ENCODE peak calls at places on chromosomes 12 and 14, in ten cellular contexts. E is central memory CD4-positive, alpha-beta T cell; Y is stimulated activated CD4-positive, alpha-beta T cell treated with anti-CD3 and anti-CD28 coated beads, Interleukin-2, amount 100 ng/mL, for 24 hours; Z is PC-9; T is lower lobe of right lung; O is A549; D is HS-5; X is activated T-helper 1 cell treated with anti-CD3 and anti-CD28 coated beads, Interleukin-12 subunit alpha, Interleukin-12 subunit beta, Interleukin-2, Interleukin-4 antibody, amounts not matched to agents 30 ng/mL and 10 ng/mL and 1 ng/mL, durations not matched to agents 14 hours and 24 hours and 36 hours; L is mammary epithelial cell; S is substantia nigra. J is an unnamed sample.

GRCh38 chr12:38123566-38124246 is 192.9 kb upstream of the ALG10B start:
- DNase-seq in Y (no peak), E (no peak), O (no peak), S (no peak), L (no peak), X (no peak), T (no peak), D (no peak), Z (no peak), J (no peak)

GRCh38 chr14:80415636-80416035 is 204.3 kb upstream of the DIO2 start:
- DNase-seq in E (no peak), O (no peak), Z (no peak), L (no peak), X (no peak), T (no peak), D (no peak), Y (no peak), S (no peak), J (no peak)

GRCh38 chr14:61749264-61749663 is 13.0 kb upstream of the SNAPC1 start:
- DNase-seq in Y (no peak), S (no peak), T (no peak), O (peak; percentile 53), L (no peak), E (no peak), Z (no peak), D (no peak), X (no peak), J (no peak)

GRCh38 chr14:20714593-20715250 is 26.2 kb downstream of the ANG start:
- DNase-seq in L (peak; percentile 79), T (peak; percentile 87), X (no peak), Z (peak; percentile 74), E (no peak), Y (no peak), D (no peak), S (peak; percentile 22), O (no peak), J (peak; percentile 86)

GRCh38 chr14:87434680-87435079 is 558.3 kb downstream of the GALC start:
- DNase-seq in D (no peak), X (no peak), S (no peak), O (no peak), T (no peak), L (no peak), Z (no peak), E (no peak), Y (no peak), J (no peak)

GRCh38 chr12:63098851-63099250 is 52.1 kb downstream of the AVPR1A start:
- DNase-seq in D (no peak), Y (no peak), L (no peak), Z (peak; percentile 8), T (no peak), S (no peak), E (no peak), O (peak; percentile 29), X (no peak), J (no peak)

GRCh38 chr14:80390911-80391310 is 179.6 kb upstream of the DIO2 start:
- DNase-seq in T (no peak), L (peak; percentile 80), S (no peak), E (no peak), Y (no peak), O (peak; percentile 79), Z (peak; percentile 59), X (no peak), D (no peak), J (no peak)

GRCh38 chr12:5660271-5660670 is 228.4 kb downstream of the NTF3 start:
- DNase-seq in X (no peak), Y (no peak), T (no peak), S (no peak), D (no peak), E (no peak), O (no peak), L (no peak), Z (no peak), J (no peak)

GRCh38 chr14:55028066-55028465 is 1.0 kb downstream of the SOCS4 start:
- DNase-seq in X (no peak), S (no peak), D (no peak), Y (no peak), E (no peak), Z (no peak), T (no peak), L (no peak), O (no peak), J (no peak)

GRCh38 chr12:90905691-90906370 is 49.1 kb downstream of the CCER1 start:
- DNase-seq in L (peak; percentile 77), X (no peak), Y (no peak), O (no peak), Z (peak; percentile 2), T (no peak), E (no peak), D (no peak), S (no peak), J (no peak)

GRCh38 chr14:72472845-72473244 is 421.1 kb downstream of the DPF3 start:
- DNase-seq in X (no peak), Z (no peak), L (no peak), D (no peak), T (no peak), E (no peak), O (peak; percentile 19), Y (no peak), S (no peak), J (no peak)

GRCh38 chr12:40618621-40619020 is 73.6 kb upstream of the CNTN1 start:
- DNase-seq in Z (no peak), L (no peak), D (no peak), X (no peak), O (no peak), T (no peak), E (no peak), S (no peak), Y (no peak), J (no peak)

GRCh38 chr14:59274991-59275391 is 86.5 kb downstream of the DAAM1 start:
- DNase-seq in O (no peak), Z (no peak), S (no peak), D (no peak), T (peak; percentile 51), L (peak; percentile 57), X (no peak), E (no peak), Y (no peak), J (peak; percentile 43)

GRCh38 chr12:66398931-66399625 is 96.8 kb downstream of the HELB start:
- DNase-seq in L (no peak), Z (no peak), E (no peak), T (no peak), O (no peak), S (no peak), Y (no peak), X (no peak), D (peak; percentile 43), J (no peak)

GRCh38 chr12:40012709-40013108 is 93.2 kb downstream of the SLC2A13 start:
- DNase-seq in E (no peak), S (no peak), D (no peak), Y (no peak), Z (no peak), L (no peak), O (no peak), X (no peak), T (no peak), J (no peak)

GRCh38 chr14:69328765-69329164 is 68.8 kb downstream of the GALNT16 start:
- DNase-seq in T (no peak), X (no peak), E (no peak), S (no peak), Y (no peak), O (no peak), D (no peak), Z (no peak), L (no peak), J (no peak)

GRCh38 chr12:22287776-22288621 is 46.5 kb downstream of the ST8SIA1 start:
- DNase-seq in T (no peak), E (peak; percentile 5), S (no peak), Y (peak; percentile 29), X (no peak), D (peak; percentile 31), O (no peak), L (peak; percentile 57), Z (no peak), J (no peak)

GRCh38 chr14:37830271-37830670 is 234.8 kb downstream of the TTC6 start:
- DNase-seq in X (no peak), L (no peak), O (no peak), Z (no peak), S (no peak), D (no peak), E (no peak), Y (no peak), T (no peak), J (no peak)

GRCh38 chr12:47545938-47546609 is 159.8 kb downstream of the RPAP3 start:
- DNase-seq in T (no peak), D (no peak), X (no peak), E (no peak), O (no peak), L (no peak), S (no peak), Z (no peak), Y (no peak), J (no peak)

GRCh38 chr14:104147346-104148125 is 9.1 kb downstream of the KIF26A start:
- DNase-seq in O (no peak), D (no peak), T (peak; percentile 42), Z (no peak), Y (no peak), S (no peak), X (no peak), L (no peak), E (no peak), J (peak; percentile 73)

GRCh38 chr12:49864817-49865090 is 21.8 kb upstream of the BCDIN3D start:
- DNase-seq in O (no peak), S (no peak), T (no peak), X (no peak), D (no peak), E (no peak), Y (no peak), Z (no peak), L (no peak), J (no peak)

GRCh38 chr14:89408907-89409675 is 7.9 kb downstream of the FOXN3 start:
- DNase-seq in Z (no peak), Y (no peak), L (peak; percentile 85), X (no peak), E (no peak), O (no peak), D (no peak), T (no peak), S (no peak), J (no peak)

GRCh38 chr12:120429368-120429767 is 8.5 kb upstream of the COX6A1 start:
- DNase-seq in Y (no peak), T (no peak), X (no peak), S (no peak), E (no peak), Z (no peak), O (no peak), L (no peak), D (no peak), J (no peak)

GRCh38 chr12:114681149-114681849 is 2.7 kb downstream of the TBX3 start:
- DNase-seq in E (no peak), D (no peak), S (no peak), T (no peak), Y (no peak), L (peak; percentile 42), X (no peak), Z (no peak), O (no peak), J (no peak)

GRCh38 chr12:11778703-11779102 is 129.2 kb downstream of the ETV6 start:
- DNase-seq in O (no peak), S (no peak), E (no peak), D (no peak), X (no peak), T (no peak), L (no peak), Y (no peak), Z (no peak), J (no peak)

GRCh38 chr14:56378474-56378873 is 201.1 kb upstream of the TMEM260 start:
- DNase-seq in Y (no peak), O (no peak), S (no peak), Z (no peak), T (no peak), L (peak; percentile 53), X (no peak), E (no peak), D (peak; percentile 40), J (no peak)

GRCh38 chr12:76611533-76611932 is 52.0 kb upstream of the OSBPL8 start:
- DNase-seq in S (no peak), Z (peak; percentile 16), O (peak; percentile 57), T (no peak), Y (no peak), D (peak; percentile 79), L (peak; percentile 98), E (no peak), X (no peak), J (no peak)

GRCh38 chr14:103516426-103517171 is 6.0 kb downstream of the CKB start:
- DNase-seq in E (no peak), Z (no peak), O (no peak), D (no peak), L (no peak), S (no peak), Y (no peak), X (no peak), T (peak; percentile 10), J (no peak)